ENCODE peak calls at places on chromosomes 4 and X, in ten cellular contexts. C is endothelial cell; F is iris pigment epithelial cell; B is neuronal stem cell; J is posterior cingulate gyrus; K is HT-29; E is A673; V is activated CD4-positive, alpha-beta T cell treated with anti-CD3 and anti-CD28 coated beads, Interleukin-2, amount 10 ng/mL, durations not matched to agents 7 days and 5 days; X is central memory CD4-positive, alpha-beta T cell; L is kidney tubule cell. N is an unnamed sample.
A peak's percentile ranks its signal among the peaks of the same experiment; 100 is the strongest.

GRCh38 chrX:155819966-155820491 is 61.1 kb upstream of the VAMP7 start:
- DNase-seq in E (peak; percentile 79), K (peak; percentile 96), X (peak; percentile 39), F (peak; percentile 88), C (peak; percentile 60), L (peak; percentile 78), B (peak; percentile 27), J (no peak), V (peak; percentile 52), N (peak; percentile 86)

GRCh38 chr4:128974203-128974602 is 119.1 kb downstream of the SCLT1 start:
- DNase-seq in J (no peak), X (no peak), L (no peak), C (no peak), F (peak; percentile 46), K (no peak), V (no peak), B (no peak), E (no peak), N (no peak)

GRCh38 chrX:72258174-72258573 is 18.9 kb downstream of the RPS4X start:
- DNase-seq in B (no peak), J (no peak), X (no peak), F (peak; percentile 85), L (peak; percentile 81), V (no peak), E (no peak), K (peak; percentile 29), C (no peak), N (no peak)

GRCh38 chr4:22625301-22625700 is 67.4 kb upstream of the GBA3 start:
- DNase-seq in V (no peak), L (peak; percentile 66), X (no peak), J (no peak), K (no peak), F (no peak), C (no peak), B (peak; percentile 18), E (peak; percentile 63), N (peak; percentile 21)

GRCh38 chr4:108152980-108153379 is 15.8 kb downstream of the LEF1 start:
- DNase-seq in E (no peak), B (no peak), C (no peak), J (no peak), V (no peak), X (no peak), F (no peak), K (no peak), L (no peak), N (no peak)

GRCh38 chr4:173508386-173509002 is 21.5 kb downstream of the HAND2 start:
- DNase-seq in B (no peak), F (no peak), K (no peak), X (no peak), V (no peak), L (no peak), C (no peak), E (no peak), J (no peak), N (no peak)

GRCh38 chrX:113522814-113523213 is 682.2 kb upstream of the AMOT start:
- DNase-seq in X (no peak), F (peak; percentile 33), K (no peak), L (no peak), V (no peak), E (no peak), J (no peak), B (no peak), C (no peak), N (no peak)

GRCh38 chr4:15232725-15233597 is 194.9 kb upstream of the C1QTNF7 start:
- DNase-seq in J (no peak), E (no peak), F (peak; percentile 90), B (no peak), V (peak; percentile 9), K (no peak), L (peak; percentile 50), X (no peak), C (no peak), N (no peak)

GRCh38 chrX:1248381-1249061 is 20.1 kb upstream of the CSF2RA start:
- DNase-seq in E (peak; percentile 66), C (no peak), B (peak; percentile 88), V (peak; percentile 23), X (no peak), K (no peak), L (no peak), J (no peak), F (no peak), N (peak; percentile 68)

GRCh38 chr4:57490520-57490919 is 380.3 kb upstream of the IGFBP7 start:
- DNase-seq in X (no peak), E (no peak), L (peak; percentile 73), C (no peak), V (no peak), B (no peak), F (no peak), K (no peak), J (no peak), N (no peak)

N was measured in HAP-1.